ENCODE peak calls at places on chromosomes 4 and X, in six cellular contexts. H is stimulated activated naive CD4-positive, alpha-beta T cell treated with Interleukin-2 at 50 U/mL for 16 hours; U is AML-193; A is HTR-8/SVneo; Q is thyroid gland; P is T-helper 9 cell. R is an unnamed sample.

GRCh38 chr4:131302108-131302507 is 1847.0 kb upstream of the PCDH10 start:
- DNase-seq in H (no peak), U (no peak), A (no peak), Q (no peak), P (no peak), R (no peak)

GRCh38 chr4:85370400-85371032 is 104.4 kb upstream of the ARHGAP24 start:
- DNase-seq in H (no peak), U (peak), A (no peak), Q (peak), P (no peak), R (no peak)

GRCh38 chrX:53003111-53003510 is 44.8 kb upstream of the FAM156A start:
- DNase-seq in H (no peak), U (no peak), A (no peak), Q (no peak), P (no peak), R (no peak)

GRCh38 chr4:76364763-76365162 is 56.2 kb downstream of the CCDC158 start:
- DNase-seq in H (no peak), U (no peak), A (no peak), Q (no peak), P (no peak), R (no peak)

GRCh38 chr4:76690091-76690905 is 207.6 kb downstream of the SOWAHB start:
- DNase-seq in H (no peak), U (no peak), A (peak), Q (no peak), P (no peak), R (no peak)

GRCh38 chrX:110418220-110418856 is 59.7 kb downstream of the RTL9 start:
- DNase-seq in H (no peak), U (no peak), A (no peak), Q (peak), P (no peak), R (no peak)

GRCh38 chr4:184648220-184649025 is 824 bp downstream of the CASP3 start:
- DNase-seq in H (peak), U (no peak), A (peak), Q (peak), P (peak), R (peak)

GRCh38 chr4:98423019-98423418 is 161.8 kb downstream of the RAP1GDS1 start:
- DNase-seq in H (no peak), U (no peak), A (no peak), Q (no peak), P (no peak), R (no peak)

GRCh38 chr4:184475096-184475461 is 729 bp upstream of the IRF2 start:
- DNase-seq in H (peak), U (no peak), A (peak), Q (peak), P (peak), R (peak)

GRCh38 chrX:122046226-122046625 is 998.8 kb downstream of the GLUD2 start:
- DNase-seq in H (no peak), U (no peak), A (no peak), Q (no peak), P (no peak), R (no peak)

GRCh38 chr4:99395595-99396364 is 39.4 kb downstream of the ADH7 start:
- DNase-seq in H (no peak), U (no peak), A (no peak), Q (no peak), P (no peak), R (no peak)

GRCh38 chrX:129823115-129823514 is 20.6 kb downstream of the ZDHHC9 start:
- DNase-seq in H (peak), U (peak), A (peak), Q (peak), P (peak), R (peak)

GRCh38 chrX:108439434-108439883 is at the start of gene COL4A5:
- DNase-seq in H (no peak), U (no peak), A (peak), Q (peak), P (no peak), R (no peak)

GRCh38 chr4:183205682-183206081 is 106.6 kb downstream of the WWC2 start:
- DNase-seq in H (no peak), U (no peak), A (no peak), Q (no peak), P (no peak), R (no peak)

GRCh38 chr4:59570850-59571476 is 1629.2 kb upstream of the ADGRL3 start:
- DNase-seq in H (no peak), U (no peak), A (no peak), Q (no peak), P (no peak), R (no peak)

GRCh38 chrX:84469226-84469625 is 33.0 kb downstream of the HDX start:
- DNase-seq in H (no peak), U (no peak), A (peak), Q (no peak), P (no peak), R (no peak)